ENCODE peak calls at places on chromosomes 2 and 18, in five cellular contexts. W is HepG2, Y is HEK293T, A is H1, U is GM12878. V is an unnamed sample.

GRCh38 chr2:168314236-168314635 is 66.8 kb upstream of the STK39 start:
- DNase-seq in W (no peak), Y (no peak), A (no peak), U (no peak), V (no peak)

GRCh38 chr18:42413870-42414269 is 458.8 kb downstream of the PIK3C3 start:
- DNase-seq in W (no peak), Y (no peak), A (no peak), U (no peak), V (no peak)

GRCh38 chr18:55323051-55323994 is 264.7 kb downstream of the TCF4 start:
- DNase-seq in W (no peak), Y (no peak), A (no peak), U (no peak), V (no peak)

GRCh38 chr2:137220438-137220998 is 455.2 kb downstream of the THSD7B start:
- DNase-seq in W (no peak), Y (no peak), A (no peak), U (no peak), V (no peak)

GRCh38 chr2:116499389-116499788 is 1315.1 kb upstream of the DDX18 start:
- DNase-seq in W (no peak), Y (no peak), A (no peak), U (no peak), V (no peak)

GRCh38 chr2:198587726-198588125 is 783.3 kb downstream of the PLCL1 start:
- DNase-seq in W (no peak), Y (no peak), A (no peak), U (no peak), V (no peak)

GRCh38 chr2:150303281-150303680 is 184.2 kb downstream of the RND3 start:
- DNase-seq in W (no peak), Y (no peak), A (no peak), U (no peak), V (no peak)

GRCh38 chr2:203097735-203098134 is 83.1 kb downstream of the NBEAL1 start:
- DNase-seq in W (peak), Y (peak), A (no peak), U (no peak), V (no peak)

GRCh38 chr2:50491541-50492114 is 540.3 kb downstream of the NRXN1 start:
- DNase-seq in W (peak), Y (peak), A (no peak), U (no peak), V (peak)

GRCh38 chr2:145846986-145847385 is 1327.1 kb upstream of the ZEB2 start:
- DNase-seq in W (no peak), Y (no peak), A (no peak), U (no peak), V (no peak)

GRCh38 chr2:235116885-235117492 is 165.2 kb downstream of the SH3BP4 start:
- DNase-seq in W (peak), Y (no peak), A (no peak), U (no peak), V (no peak)

GRCh38 chr2:239817011-239817490 is 208.1 kb downstream of the NDUFA10 start:
- DNase-seq in W (no peak), Y (no peak), A (no peak), U (no peak), V (no peak)

GRCh38 chr2:224350703-224351102 is 51.2 kb downstream of the FAM124B start:
- DNase-seq in W (no peak), Y (no peak), A (no peak), U (no peak), V (no peak)

GRCh38 chr2:40113272-40113671 is 334.2 kb upstream of the THUMPD2 start:
- DNase-seq in W (no peak), Y (no peak), A (no peak), U (no peak), V (no peak)

GRCh38 chr2:101151859-101152194 is 645 bp upstream of the TBC1D8 start:
- DNase-seq in W (no peak), Y (no peak), A (no peak), U (no peak), V (no peak)

GRCh38 chr2:38261569-38262513 is 115.2 kb downstream of the ATL2 start:
- DNase-seq in W (no peak), Y (no peak), A (no peak), U (peak), V (no peak)

GRCh38 chr2:9251154-9252001 is 44.8 kb downstream of the ASAP2 start:
- DNase-seq in W (no peak), Y (no peak), A (no peak), U (no peak), V (no peak)

GRCh38 chr2:192150166-192150565 is 44.6 kb downstream of the TMEFF2 start:
- DNase-seq in W (no peak), Y (no peak), A (no peak), U (no peak), V (no peak)

GRCh38 chr2:232444409-232445148 is 11.4 kb upstream of the ALPI start:
- DNase-seq in W (peak), Y (peak), A (peak), U (no peak), V (no peak)

GRCh38 chr18:1732143-1732542 is 827.5 kb downstream of the ADCYAP1 start:
- DNase-seq in W (no peak), Y (no peak), A (no peak), U (no peak), V (no peak)

GRCh38 chr2:85611217-85611704 is 605 bp downstream of the C2orf68 start:
- DNase-seq in W (no peak), Y (peak), A (no peak), U (no peak), V (no peak)

GRCh38 chr2:189526241-189526640 is 54.3 kb downstream of the SLC40A1 start:
- DNase-seq in W (no peak), Y (no peak), A (no peak), U (no peak), V (no peak)

GRCh38 chr2:68730828-68731227 is 3.8 kb upstream of the ARHGAP25 start:
- DNase-seq in W (no peak), Y (no peak), A (no peak), U (no peak), V (no peak)

GRCh38 chr2:151799886-151800292 is 28.3 kb downstream of the ARL5A start:
- DNase-seq in W (no peak), Y (no peak), A (no peak), U (no peak), V (no peak)

GRCh38 chr2:195613922-195614321 is 43.1 kb upstream of the SLC39A10 start:
- DNase-seq in W (peak), Y (no peak), A (no peak), U (no peak), V (peak)

GRCh38 chr2:41903746-41904145 is 144.1 kb upstream of the PKDCC start:
- DNase-seq in W (no peak), Y (no peak), A (no peak), U (no peak), V (no peak)

GRCh38 chr2:219533930-219534661 is 9.5 kb downstream of the CHPF start:
- DNase-seq in W (no peak), Y (no peak), A (no peak), U (no peak), V (no peak)

GRCh38 chr2:11572996-11573395 is 39.2 kb downstream of the GREB1 start:
- DNase-seq in W (no peak), Y (no peak), A (no peak), U (no peak), V (no peak)

GRCh38 chr2:241048149-241048948 is 49.9 kb downstream of the SNED1 start:
- DNase-seq in W (no peak), Y (no peak), A (no peak), U (no peak), V (no peak)

GRCh38 chr18:49625021-49625691 is 63.3 kb downstream of the LIPG start:
- DNase-seq in W (no peak), Y (no peak), A (no peak), U (no peak), V (no peak)

GRCh38 chr2:216829533-216829932 is 30.3 kb downstream of the TNP1 start:
- DNase-seq in W (no peak), Y (no peak), A (no peak), U (no peak), V (no peak)

GRCh38 chr2:41194235-41194634 is 742.3 kb upstream of the SLC8A1 start:
- DNase-seq in W (peak), Y (no peak), A (no peak), U (no peak), V (no peak)

GRCh38 chr2:26528186-26528585 is 50.3 kb upstream of the OTOF start:
- DNase-seq in W (no peak), Y (no peak), A (no peak), U (no peak), V (no peak)

GRCh38 chr18:74331404-74331803 is 15.8 kb downstream of the C18orf63 start:
- DNase-seq in W (peak), Y (peak), A (no peak), U (no peak), V (no peak)

GRCh38 chr2:211181626-211182025 is 625.2 kb downstream of the CPS1 start:
- DNase-seq in W (peak), Y (no peak), A (no peak), U (no peak), V (no peak)

GRCh38 chr2:117763806-117764205 is 50.7 kb upstream of the DDX18 start:
- DNase-seq in W (no peak), Y (no peak), A (no peak), U (no peak), V (no peak)

GRCh38 chr18:78407456-78407823 is 572.2 kb upstream of the SALL3 start:
- DNase-seq in W (no peak), Y (no peak), A (no peak), U (no peak), V (no peak)

GRCh38 chr18:58692420-58693185 is 21.3 kb downstream of the MALT1 start:
- DNase-seq in W (no peak), Y (no peak), A (no peak), U (no peak), V (no peak)

GRCh38 chr18:57063601-57064000 is 83.3 kb upstream of the BOD1L2 start:
- DNase-seq in W (no peak), Y (no peak), A (no peak), U (no peak), V (no peak)

GRCh38 chr2:96470636-96471035 is 34.5 kb downstream of the NEURL3 start:
- DNase-seq in W (no peak), Y (no peak), A (peak), U (no peak), V (no peak)
- TF ChIP-seq SUZ12 in W (no peak), Y (no peak), A (no peak), U (no peak), V (no peak)

GRCh38 chr2:54148391-54148790 is 33.0 kb downstream of the ACYP2 start:
- DNase-seq in W (no peak), Y (no peak), A (no peak), U (no peak), V (no peak)

GRCh38 chr2:54139210-54139609 is 23.8 kb downstream of the ACYP2 start:
- DNase-seq in W (peak), Y (no peak), A (no peak), U (no peak), V (no peak)

DNA sequence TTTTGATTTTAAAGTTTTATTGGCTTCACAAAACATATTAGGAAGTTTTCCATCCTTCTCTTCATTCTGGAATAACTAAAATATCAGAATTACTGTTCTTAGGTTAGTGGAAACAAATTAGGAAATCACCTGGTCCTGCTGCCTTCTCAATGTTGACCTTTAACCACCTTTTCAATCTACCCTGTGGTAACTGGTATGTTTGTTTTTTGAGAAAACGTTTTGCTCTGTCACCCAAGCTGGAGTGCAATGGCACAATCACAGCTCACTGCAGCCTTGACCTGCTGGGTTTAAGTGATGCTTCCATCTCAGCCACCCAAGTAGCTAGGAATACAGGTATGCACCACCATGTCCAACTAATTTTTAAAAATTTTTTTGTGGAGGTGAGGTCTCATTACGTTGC is 28.4 kb downstream of the ACYP2 start:
- DNase-seq in W (peak), Y (no peak), A (no peak), U (no peak), V (no peak)
- TF ChIP-seq SUZ12 in W (no peak), Y (no peak), A (no peak), U (no peak), V (no peak)

DNA sequence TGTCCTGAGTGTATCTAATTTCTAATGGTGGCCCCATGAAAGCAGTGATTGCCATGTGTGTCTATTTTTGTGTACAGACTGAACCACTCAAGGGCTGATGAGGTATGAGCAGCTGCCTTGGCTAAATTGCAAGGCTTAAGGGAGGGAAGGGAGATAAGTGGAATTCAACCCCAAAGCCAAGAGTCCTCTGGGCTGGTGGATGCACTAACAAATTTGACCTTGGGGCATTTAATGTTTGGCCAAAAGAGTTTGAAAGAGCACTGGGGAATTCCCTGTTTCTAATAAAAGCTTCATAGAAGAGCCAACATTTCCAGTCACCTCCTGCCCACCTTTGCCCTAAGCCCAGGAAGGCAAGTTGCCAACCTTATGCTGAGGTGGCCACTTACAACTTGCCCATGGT is 172.1 kb downstream of the SETBP1 start:
- DNase-seq in W (no peak), Y (no peak), A (no peak), U (no peak), V (no peak)
- TF ChIP-seq SUZ12 in W (no peak), Y (no peak), A (no peak), U (no peak), V (no peak)

GRCh38 chr2:33204945-33205344 is 258.2 kb downstream of the LTBP1 start:
- DNase-seq in W (no peak), Y (no peak), A (no peak), U (no peak), V (no peak)
- TF ChIP-seq SUZ12 in W (no peak), Y (no peak), A (no peak), U (no peak), V (no peak)

DNA sequence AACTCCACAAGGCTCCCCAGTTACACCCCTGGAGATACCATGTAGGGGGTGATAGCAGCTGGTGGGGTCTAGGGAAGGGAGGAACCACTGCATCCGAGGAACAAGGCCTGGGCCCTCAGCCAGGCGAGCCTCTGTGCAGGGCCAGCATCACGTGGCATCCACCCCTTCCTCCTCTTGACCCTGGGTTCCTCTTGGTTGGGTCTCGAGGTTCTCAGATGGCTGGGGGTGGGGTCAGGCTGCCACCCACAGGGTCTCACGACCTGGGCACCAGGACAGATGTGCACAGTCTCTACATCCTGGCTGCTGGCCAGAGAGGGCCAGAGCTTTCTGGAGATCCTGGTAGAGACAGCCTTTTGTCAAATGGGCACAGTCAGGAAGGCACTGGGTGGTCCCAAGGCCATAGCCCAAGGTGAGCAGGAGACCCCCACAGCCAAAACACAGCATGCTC is 10.4 kb downstream of the HS6ST1 start:
- DNase-seq in W (no peak), Y (no peak), A (no peak), U (no peak), V (no peak)
- TF ChIP-seq SUZ12 in W (no peak), Y (no peak), A (no peak), U (no peak), V (no peak)

GRCh38 chr2:179376881-179377280 is 112.2 kb upstream of the SESTD1 start:
- DNase-seq in W (no peak), Y (no peak), A (no peak), U (no peak), V (no peak)

GRCh38 chr2:179373826-179374225 is 109.2 kb upstream of the SESTD1 start:
- DNase-seq in W (no peak), Y (no peak), A (no peak), U (no peak), V (no peak)

DNA sequence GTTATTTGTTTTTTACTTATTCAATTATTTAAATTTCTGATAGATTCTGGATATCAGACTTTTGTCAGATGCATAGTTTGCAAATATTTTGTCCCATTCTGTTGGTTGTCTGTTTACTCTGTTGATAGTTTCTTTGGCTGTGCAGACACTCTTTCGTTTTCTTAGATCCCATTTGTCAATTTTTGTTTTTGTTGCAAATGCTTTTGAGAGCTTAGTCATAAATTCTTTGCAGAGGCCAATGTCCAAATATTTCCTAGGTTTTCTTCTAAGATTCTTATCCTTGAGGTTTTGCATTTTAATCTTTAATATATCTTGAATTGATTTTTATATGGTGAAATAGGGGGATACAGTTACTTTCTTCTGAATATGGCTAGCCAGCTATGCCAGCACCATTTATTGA is 112.7 kb upstream of the SESTD1 start:
- DNase-seq in W (no peak), Y (no peak), A (no peak), U (no peak), V (no peak)
- TF ChIP-seq SUZ12 in W (no peak), Y (no peak), A (no peak), U (no peak), V (no peak)